ENCODE peak calls at places on chromosomes 16 and 17, in five cellular contexts. Z is cardiac muscle cell, Y is fibroblast of lung, C is DND-41, J is pancreas. W is an unnamed sample.

GRCh38 chr17:73268582-73269328 is 7.1 kb upstream of the CPSF4L start:
- DNase-seq in Z (no peak), Y (no peak), C (no peak), J (peak), W (no peak)

GRCh38 chr17:82424001-82424862 is 5.8 kb upstream of the OGFOD3 start:
- DNase-seq in Z (peak), Y (peak), C (peak), J (no peak), W (no peak)

GRCh38 chr17:61583242-61583641 is 7.8 kb downstream of the NACA2 start:
- DNase-seq in Z (peak), Y (peak), C (no peak), J (no peak), W (peak)

GRCh38 chr17:3804503-3804931 is 3.5 kb upstream of the ITGAE start:
- DNase-seq in Z (peak), Y (no peak), C (no peak), J (no peak), W (no peak)

GRCh38 chr17:49633762-49634486 is 44.0 kb downstream of the SPOP start:
- DNase-seq in Z (no peak), Y (no peak), C (no peak), J (no peak), W (no peak)

GRCh38 chr17:81453049-81453448 is 57.8 kb downstream of the BAHCC1 start:
- DNase-seq in Z (no peak), Y (no peak), C (no peak), J (no peak), W (no peak)

GRCh38 chr17:50425682-50426471 is at the start of gene ACSF2:
- DNase-seq in Z (peak), Y (peak), C (peak), J (peak), W (no peak)

GRCh38 chr17:16477255-16477654 is 14.7 kb downstream of the LRRC75A start:
- DNase-seq in Z (peak), Y (peak), C (no peak), J (no peak), W (no peak)

GRCh38 chr17:73291260-73291801 is 20.5 kb downstream of the CDC42EP4 start:
- DNase-seq in Z (peak), Y (peak), C (no peak), J (peak), W (no peak)

GRCh38 chr16:71448274-71448866 is 6.5 kb upstream of the TLE7 start:
- DNase-seq in Z (no peak), Y (no peak), C (no peak), J (no peak), W (no peak)

GRCh38 chr17:17044846-17045561 is 2.7 kb downstream of the MPRIP start:
- DNase-seq in Z (peak), Y (peak), C (peak), J (no peak), W (no peak)

GRCh38 chr16:70632273-70632672 is 14.1 kb upstream of the IL34 start:
- DNase-seq in Z (no peak), Y (no peak), C (no peak), J (no peak), W (no peak)

GRCh38 chr17:65559802-65560627 is 1.4 kb downstream of the AXIN2 start:
- DNase-seq in Z (peak), Y (no peak), C (peak), J (peak), W (no peak)

GRCh38 chr16:88678224-88678979 is 7.9 kb downstream of the SNAI3 start:
- DNase-seq in Z (no peak), Y (no peak), C (no peak), J (no peak), W (no peak)

GRCh38 chr17:9291912-9292562 is 270.7 kb downstream of the NTN1 start:
- DNase-seq in Z (peak), Y (peak), C (peak), J (peak), W (peak)

GRCh38 chr17:64443086-64443760 is 5.7 kb upstream of the MILR1 start:
- DNase-seq in Z (no peak), Y (no peak), C (no peak), J (no peak), W (no peak)

GRCh38 chr16:67278773-67279295 is 498 bp upstream of the PLEKHG4 start:
- DNase-seq in Z (no peak), Y (no peak), C (no peak), J (no peak), W (no peak)

GRCh38 chr17:62627219-62627903 is at the start of gene MRC2:
- DNase-seq in Z (peak), Y (peak), C (peak), J (peak), W (no peak)

GRCh38 chr17:78840530-78840779 is 159 bp downstream of the USP36 start:
- DNase-seq in Z (no peak), Y (no peak), C (no peak), J (no peak), W (no peak)

GRCh38 chr17:4600563-4600962 is 16.2 kb downstream of the SMTNL2 start:
- DNase-seq in Z (no peak), Y (no peak), C (no peak), J (no peak), W (no peak)

GRCh38 chr17:49168706-49169105 is 36.1 kb downstream of the B4GALNT2 start:
- DNase-seq in Z (no peak), Y (no peak), C (no peak), J (no peak), W (no peak)

DNA sequence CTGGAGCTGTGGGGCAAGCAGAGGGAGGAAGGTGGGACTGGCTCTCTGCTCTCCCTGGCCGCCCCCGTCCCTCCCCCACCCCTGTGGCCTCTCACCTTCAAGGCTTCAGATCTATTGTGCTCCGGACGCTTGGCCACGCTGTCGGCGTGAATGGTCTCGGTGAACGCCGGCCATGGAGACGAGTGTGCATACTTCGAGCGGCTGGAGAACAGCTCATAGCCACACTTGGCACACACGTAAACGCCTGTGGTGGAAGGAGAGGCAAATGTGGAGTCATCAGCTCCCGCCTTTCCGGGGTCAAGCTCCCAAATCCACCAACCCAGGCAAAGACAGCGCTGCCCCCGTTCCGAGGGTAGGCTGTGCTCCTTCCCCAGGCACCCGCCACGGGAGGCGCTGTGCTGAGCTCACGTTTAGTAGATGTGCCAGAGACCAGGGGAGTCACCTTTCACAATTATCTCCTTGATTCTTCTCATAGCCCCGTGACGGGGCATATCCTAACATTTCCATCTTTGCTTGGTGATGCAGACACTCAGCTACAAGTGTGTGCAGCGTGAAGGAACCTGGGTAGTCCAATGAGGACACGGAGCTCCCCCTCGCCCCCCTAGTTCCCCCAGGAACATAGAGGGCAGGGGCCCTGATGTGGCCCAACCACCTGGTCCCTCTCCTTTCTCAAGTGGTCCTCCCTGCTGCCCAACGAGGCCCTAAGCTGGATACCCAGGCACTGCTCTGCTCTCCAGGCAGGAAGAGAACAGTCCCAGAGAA is 1.7 kb downstream of the MSRB1 start:
- DNase-seq in Z (peak), Y (peak), C (no peak), J (peak), W (no peak)
- TF ChIP-seq CTCF in Z (peak), Y (peak), C (peak), J (no peak), W (peak)

GRCh38 chr16:1206326-1206725 is 18.7 kb downstream of the TPSG1 start:
- DNase-seq in Z (no peak), Y (no peak), C (no peak), J (no peak), W (no peak)
- TF ChIP-seq CTCF in Z (no peak), Y (no peak), C (no peak), J (no peak), W (no peak)

GRCh38 chr17:59428896-59429460 is 97.5 kb downstream of the YPEL2 start:
- DNase-seq in Z (no peak), Y (no peak), C (no peak), J (no peak), W (no peak)
- TF ChIP-seq CTCF in Z (no peak), Y (no peak), C (no peak), J (no peak), W (no peak)

GRCh38 chr17:29959658-29960337 is 18.4 kb downstream of the EFCAB5 start:
- DNase-seq in Z (no peak), Y (peak), C (no peak), J (no peak), W (no peak)

GRCh38 chr17:29956225-29956624 is 14.8 kb downstream of the EFCAB5 start:
- DNase-seq in Z (no peak), Y (no peak), C (no peak), J (no peak), W (no peak)

GRCh38 chr17:29949708-29950107 is 8.3 kb downstream of the EFCAB5 start:
- DNase-seq in Z (no peak), Y (no peak), C (no peak), J (no peak), W (no peak)

GRCh38 chr17:29958947-29959657 is 17.7 kb downstream of the EFCAB5 start:
- DNase-seq in Z (no peak), Y (no peak), C (no peak), J (no peak), W (no peak)

DNA sequence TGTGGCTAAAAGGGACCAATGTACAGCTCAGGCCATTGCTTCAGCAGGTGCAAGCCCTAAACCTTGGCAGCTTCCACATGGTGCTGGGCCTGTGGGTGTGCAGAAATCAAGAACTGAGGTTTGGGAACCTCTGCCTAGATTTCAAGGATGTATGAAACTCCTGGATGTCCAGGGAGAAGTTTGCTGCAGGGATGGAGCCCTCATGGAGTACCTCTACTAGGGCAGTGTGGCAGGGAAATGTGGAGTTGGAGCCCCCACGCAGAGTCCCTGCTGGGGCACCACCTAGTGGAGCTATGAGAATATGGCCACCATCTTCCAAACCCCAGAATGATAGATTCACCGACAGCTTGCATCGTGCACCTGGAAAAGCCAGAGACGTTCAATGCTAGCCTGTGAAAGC is 13.0 kb downstream of the EFCAB5 start:
- DNase-seq in Z (no peak), Y (no peak), C (no peak), J (no peak), W (no peak)
- TF ChIP-seq CTCF in Z (peak), Y (no peak), C (peak), J (no peak), W (no peak)

GRCh38 chr16:179431-179830 is 828 bp upstream of the HBQ1 start:
- DNase-seq in Z (no peak), Y (no peak), C (no peak), J (no peak), W (no peak)

GRCh38 chr16:181668-182021 is 1.4 kb downstream of the HBQ1 start:
- DNase-seq in Z (peak), Y (no peak), C (no peak), J (no peak), W (no peak)

GRCh38 chr16:180921-181667 is 835 bp downstream of the HBQ1 start:
- DNase-seq in Z (peak), Y (peak), C (peak), J (peak), W (peak)

GRCh38 chr16:177981-178676 is 1.6 kb downstream of the HBA1 start:
- DNase-seq in Z (no peak), Y (no peak), C (no peak), J (no peak), W (no peak)

DNA sequence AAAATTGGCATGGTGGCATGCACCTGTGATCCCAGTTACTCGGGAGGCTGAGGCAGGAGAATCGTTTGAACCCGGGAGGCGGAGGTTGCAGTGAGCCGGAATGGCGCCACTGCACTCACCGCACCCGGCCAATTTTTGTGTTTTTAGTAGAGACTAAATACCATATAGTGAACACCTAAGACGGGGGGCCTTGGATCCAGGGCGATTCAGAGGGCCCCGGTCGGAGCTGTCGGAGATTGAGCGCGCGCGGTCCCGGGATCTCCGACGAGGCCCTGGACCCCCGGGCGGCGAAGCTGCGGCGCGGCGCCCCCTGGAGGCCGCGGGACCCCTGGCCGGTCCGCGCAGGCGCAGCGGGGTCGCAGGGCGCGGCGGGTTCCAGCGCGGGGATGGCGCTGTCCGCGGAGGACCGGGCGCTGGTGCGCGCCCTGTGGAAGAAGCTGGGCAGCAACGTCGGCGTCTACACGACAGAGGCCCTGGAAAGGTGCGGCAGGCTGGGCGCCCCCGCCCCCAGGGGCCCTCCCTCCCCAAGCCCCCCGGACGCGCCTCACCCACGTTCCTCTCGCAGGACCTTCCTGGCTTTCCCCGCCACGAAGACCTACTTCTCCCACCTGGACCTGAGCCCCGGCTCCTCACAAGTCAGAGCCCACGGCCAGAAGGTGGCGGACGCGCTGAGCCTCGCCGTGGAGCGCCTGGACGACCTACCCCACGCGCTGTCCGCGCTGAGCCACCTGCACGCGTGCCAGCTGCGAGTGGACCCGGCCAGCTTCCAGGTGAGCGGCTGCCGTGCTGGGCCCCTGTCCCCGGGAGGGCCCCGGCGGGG is at the start of gene HBQ1:
- DNase-seq in Z (peak), Y (no peak), C (no peak), J (peak), W (no peak)
- TF ChIP-seq CTCF in Z (peak), Y (peak), C (no peak), J (no peak), W (peak)

GRCh38 chr16:50595854-50596253 is 47.7 kb downstream of the NKD1 start:
- DNase-seq in Z (no peak), Y (no peak), C (no peak), J (no peak), W (no peak)

GRCh38 chr16:50592996-50593395 is 44.8 kb downstream of the NKD1 start:
- DNase-seq in Z (no peak), Y (no peak), C (no peak), J (no peak), W (no peak)

GRCh38 chr16:50591800-50592771 is 43.9 kb downstream of the NKD1 start:
- DNase-seq in Z (no peak), Y (no peak), C (no peak), J (peak), W (peak)

GRCh38 chr16:50594332-50595260 is 46.4 kb downstream of the NKD1 start:
- DNase-seq in Z (no peak), Y (no peak), C (no peak), J (no peak), W (no peak)

DNA sequence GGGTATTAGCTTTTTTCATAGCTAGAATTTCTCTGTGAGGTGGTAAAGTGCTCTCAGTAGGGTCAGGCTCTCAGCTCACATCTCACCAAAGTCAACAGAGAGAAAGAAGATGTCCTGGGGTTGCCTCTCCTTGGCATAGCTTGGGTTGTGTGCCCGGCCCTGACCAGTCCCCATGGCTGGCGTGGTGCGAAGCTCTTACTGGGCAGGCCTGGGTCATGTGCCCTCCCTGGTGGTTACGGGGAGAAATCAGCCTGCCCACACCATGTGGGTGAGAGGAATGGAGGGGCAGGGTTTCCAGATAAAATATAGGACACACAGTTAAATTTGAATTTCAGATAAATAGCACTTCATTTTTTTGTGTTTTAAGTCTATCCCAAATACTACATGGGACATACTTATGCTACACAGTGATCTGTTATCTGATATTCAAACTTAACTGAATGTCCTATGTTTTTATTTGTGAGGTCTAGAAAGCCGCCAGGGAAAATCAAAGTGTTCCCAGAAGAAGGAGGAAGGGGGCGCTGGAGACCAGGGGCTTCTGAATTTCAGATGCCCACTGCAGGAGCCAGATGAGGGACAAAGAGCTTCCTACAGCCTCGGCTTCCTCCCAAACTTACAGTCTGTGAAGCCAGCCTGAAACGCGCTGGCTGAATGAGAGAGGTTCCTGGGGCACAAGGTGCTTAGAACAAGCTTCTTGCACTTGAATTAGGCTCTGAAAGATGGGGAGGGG is 45.4 kb downstream of the NKD1 start:
- DNase-seq in Z (peak), Y (peak), C (no peak), J (no peak), W (no peak)
- TF ChIP-seq CTCF in Z (peak), Y (peak), C (peak), J (no peak), W (no peak)

DNA sequence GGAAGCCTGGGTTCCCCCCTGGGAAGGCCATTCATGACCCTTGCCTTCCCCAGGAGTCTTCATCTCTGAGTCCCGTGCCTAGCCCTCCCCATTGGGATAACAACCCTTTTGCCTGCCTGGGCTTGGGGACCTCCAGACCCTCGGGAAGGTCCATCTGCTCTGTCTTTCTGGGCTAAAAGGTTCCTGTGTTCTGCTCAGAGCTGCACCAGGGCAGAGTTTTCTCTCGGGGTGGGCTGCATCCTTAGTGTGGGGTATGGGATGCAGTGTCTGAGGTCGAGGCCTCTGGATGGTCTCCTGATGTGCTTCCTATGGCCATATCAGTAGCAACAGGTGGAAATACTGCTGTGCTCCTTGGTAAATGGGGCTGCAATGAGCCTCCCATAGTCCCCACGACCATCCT is 22.9 kb upstream of the PLLP start:
- DNase-seq in Z (no peak), Y (no peak), C (no peak), J (no peak), W (no peak)
- TF ChIP-seq CTCF in Z (no peak), Y (no peak), C (no peak), J (no peak), W (no peak)

GRCh38 chr16:10497132-10498088 is 83.0 kb downstream of the EMP2 start:
- DNase-seq in Z (no peak), Y (no peak), C (no peak), J (peak), W (no peak)

GRCh38 chr16:10493276-10493675 is 87.1 kb downstream of the EMP2 start:
- DNase-seq in Z (no peak), Y (no peak), C (no peak), J (no peak), W (no peak)

GRCh38 chr16:10490141-10490540 is 90.3 kb downstream of the EMP2 start:
- DNase-seq in Z (no peak), Y (no peak), C (no peak), J (no peak), W (no peak)

GRCh38 chr16:10495031-10495345 is 85.4 kb downstream of the EMP2 start:
- DNase-seq in Z (no peak), Y (no peak), C (no peak), J (no peak), W (no peak)

DNA sequence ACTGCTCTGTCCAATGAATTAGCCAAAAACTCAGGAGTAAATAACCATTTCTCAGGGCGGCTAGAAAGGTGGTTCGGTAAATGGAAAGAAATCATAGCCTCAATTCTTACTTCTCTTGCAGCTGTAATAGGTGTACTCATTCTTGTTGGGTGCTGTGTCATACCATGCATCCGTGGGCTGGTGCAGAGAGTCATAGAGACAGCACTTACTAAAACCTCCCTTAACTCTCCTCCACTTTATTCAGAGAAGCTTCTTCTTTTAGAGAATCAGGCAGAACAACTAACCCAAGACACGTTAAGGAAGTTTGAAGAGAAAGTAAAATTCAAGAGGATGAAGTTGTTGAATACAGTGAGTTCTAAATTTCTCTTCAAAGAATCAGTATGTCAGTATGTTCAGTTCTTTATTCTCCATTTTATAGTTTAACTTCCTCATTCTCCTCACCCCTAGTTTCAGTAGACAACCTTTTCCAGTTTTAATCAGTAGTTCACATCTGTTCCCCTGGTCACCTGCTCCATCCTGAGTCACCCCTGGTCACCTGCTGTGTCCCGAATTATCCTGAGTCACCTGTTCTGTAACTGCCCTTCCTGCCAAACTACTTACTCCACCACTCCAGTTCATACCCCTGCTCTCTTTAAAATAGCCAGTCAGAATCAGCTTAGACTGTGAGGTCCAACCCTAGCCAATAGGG is 85.9 kb downstream of the EMP2 start:
- DNase-seq in Z (no peak), Y (no peak), C (no peak), J (no peak), W (no peak)
- TF ChIP-seq CTCF in Z (no peak), Y (no peak), C (no peak), J (no peak), W (no peak)

GRCh38 chr17:40122466-40122943 is 734 bp downstream of the MSL1 start:
- DNase-seq in Z (peak), Y (peak), C (peak), J (peak), W (no peak)
- TF ChIP-seq CTCF in Z (no peak), Y (peak), C (peak), J (no peak), W (peak)